ENCODE peak calls at places on chromosomes 4 and X, in six cellular contexts. T is activated CD4-positive, alpha-beta T cell treated with anti-CD3 and anti-CD28 coated beads, Interleukin-2, amount 50 U/mL, for 4 hours; L is activated T-helper 1 cell treated with anti-CD3 and anti-CD28 coated beads, Interleukin-2, amount 50 U/mL, for 16 hours; J is uterus; G is NCI-H460; U is NCI-H1436. C is an unnamed sample.

GRCh38 chrX:53319614-53320542 is 38.5 kb upstream of the IQSEC2 start:
- DNase-seq in L (no peak), T (no peak), J (no peak), G (no peak), U (no peak), C (no peak)

GRCh38 chr4:63851496-63851895 is 557.8 kb downstream of the TECRL start:
- DNase-seq in G (no peak), T (no peak), L (no peak), U (no peak), J (no peak), C (no peak)

GRCh38 chrX:155235891-155236290 is 19.6 kb downstream of the VBP1 start:
- DNase-seq in J (no peak), G (no peak), T (no peak), U (no peak), L (no peak), C (no peak)

GRCh38 chrX:120791013-120791643 is 84.5 kb downstream of the CT47B1 start:
- DNase-seq in J (peak), T (no peak), L (no peak), U (no peak), G (peak), C (no peak)

GRCh38 chrX:149829751-149830191 is 48.0 kb downstream of the MAGEA9 start:
- DNase-seq in L (no peak), G (no peak), U (no peak), T (no peak), J (no peak), C (no peak)

GRCh38 chrX:53087378-53087777 is 5.2 kb downstream of the TSPYL2 start:
- DNase-seq in J (no peak), U (no peak), T (no peak), G (no peak), L (no peak), C (no peak)

GRCh38 chrX:131262200-131262599 is 26.9 kb downstream of the IGSF1 start:
- DNase-seq in J (no peak), G (no peak), U (no peak), L (no peak), T (no peak), C (no peak)

GRCh38 chr4:16142598-16143295 is 58.9 kb upstream of the PROM1 start:
- DNase-seq in U (no peak), T (no peak), J (no peak), L (no peak), G (no peak), C (no peak)

GRCh38 chr4:169080970-169081369 is 70.9 kb upstream of the CBR4 start:
- DNase-seq in U (no peak), G (no peak), T (no peak), L (no peak), J (peak), C (no peak)

GRCh38 chr4:153532227-153532626 is 66.1 kb downstream of the TMEM131L start:
- DNase-seq in G (no peak), U (no peak), J (no peak), T (no peak), L (no peak), C (no peak)

GRCh38 chr4:151940926-151941617 is 180.3 kb upstream of the GATB start:
- DNase-seq in U (no peak), L (no peak), J (no peak), T (no peak), G (no peak), C (no peak)

GRCh38 chrX:101550825-101551767 is 749 bp downstream of the ARMCX1 start:
- DNase-seq in U (peak), T (no peak), J (peak), L (no peak), G (no peak), C (peak)

GRCh38 chrX:25017667-25018247 is 2.0 kb upstream of the ARX start:
- DNase-seq in T (no peak), G (no peak), U (no peak), L (no peak), J (no peak), C (no peak)

GRCh38 chr4:25449270-25449669 is 72.2 kb downstream of the ANAPC4 start:
- DNase-seq in J (no peak), L (no peak), T (no peak), G (no peak), U (no peak), C (no peak)

GRCh38 chrX:119477812-119478232 is 9.6 kb downstream of the SLC25A5 start:
- DNase-seq in G (peak), L (no peak), T (no peak), U (peak), J (peak), C (no peak)